ENCODE peak calls at places on chromosomes 7 and 10, in eight cellular contexts. One of them, this sample, is unnamed.

GRCh38 chr7:123433665-123434064 is 100.7 kb downstream of the IQUB start:
- DNase-seq in ovary: no peak
- DNase-seq in RWPE1: no peak
- DNase-seq in RWPE2: no peak
- DNase-seq in body of pancreas: no peak
- DNase-seq in AG04450: no peak
- DNase-seq in cardiac muscle cell: no peak
- DNase-seq in heart left ventricle: no peak
- DNase-seq in this sample: no peak

GRCh38 chr7:96833701-96834453 is 124.2 kb upstream of the SEM1 start:
- DNase-seq in RWPE2: no peak
- DNase-seq in heart left ventricle: no peak
- DNase-seq in body of pancreas: no peak
- DNase-seq in RWPE1: no peak
- DNase-seq in AG04450: no peak
- DNase-seq in cardiac muscle cell: peak; percentile 5
- DNase-seq in ovary: no peak
- DNase-seq in this sample: no peak

GRCh38 chr7:150756858-150757257 is 19.6 kb downstream of the GIMAP5 start:
- DNase-seq in ovary: no peak
- DNase-seq in body of pancreas: no peak
- DNase-seq in RWPE1: no peak
- DNase-seq in heart left ventricle: no peak
- DNase-seq in AG04450: no peak
- DNase-seq in RWPE2: no peak
- DNase-seq in cardiac muscle cell: peak; percentile 49
- DNase-seq in this sample: no peak

GRCh38 chr10:60944159-60944909 is at the start of gene RHOBTB1:
- DNase-seq in body of pancreas: peak; percentile 83
- DNase-seq in cardiac muscle cell: peak; percentile 88
- DNase-seq in heart left ventricle: peak; percentile 88
- DNase-seq in RWPE1: peak; percentile 42
- DNase-seq in RWPE2: peak; percentile 54
- DNase-seq in AG04450: no peak
- DNase-seq in ovary: peak; percentile 80
- DNase-seq in this sample: peak; percentile 87

GRCh38 chr7:34087892-34088891 is 182.9 kb downstream of the BMPER start:
- DNase-seq in AG04450: no peak
- DNase-seq in RWPE2: no peak
- DNase-seq in cardiac muscle cell: peak; percentile 57
- DNase-seq in RWPE1: no peak
- DNase-seq in body of pancreas: peak; percentile 25
- DNase-seq in ovary: no peak
- DNase-seq in heart left ventricle: no peak
- DNase-seq in this sample: no peak

GRCh38 chr7:148852272-148852671 is 31.8 kb downstream of the EZH2 start:
- DNase-seq in RWPE2: no peak
- DNase-seq in AG04450: no peak
- DNase-seq in RWPE1: no peak
- DNase-seq in ovary: no peak
- DNase-seq in body of pancreas: no peak
- DNase-seq in heart left ventricle: no peak
- DNase-seq in cardiac muscle cell: no peak
- DNase-seq in this sample: no peak

GRCh38 chr10:6473430-6473829 is 106.6 kb downstream of the PRKCQ start:
- DNase-seq in AG04450: no peak
- DNase-seq in RWPE1: no peak
- DNase-seq in cardiac muscle cell: no peak
- DNase-seq in ovary: no peak
- DNase-seq in RWPE2: no peak
- DNase-seq in heart left ventricle: no peak
- DNase-seq in body of pancreas: no peak
- DNase-seq in this sample: no peak

GRCh38 chr7:69640925-69641594 is 42.8 kb downstream of the AUTS2 start:
- DNase-seq in body of pancreas: no peak
- DNase-seq in RWPE2: no peak
- DNase-seq in AG04450: no peak
- DNase-seq in ovary: no peak
- DNase-seq in cardiac muscle cell: no peak
- DNase-seq in RWPE1: no peak
- DNase-seq in heart left ventricle: no peak
- DNase-seq in this sample: no peak

GRCh38 chr7:83366629-83367028 is 203.9 kb upstream of the PCLO start:
- DNase-seq in heart left ventricle: no peak
- DNase-seq in RWPE1: no peak
- DNase-seq in cardiac muscle cell: no peak
- DNase-seq in ovary: no peak
- DNase-seq in RWPE2: no peak
- DNase-seq in body of pancreas: no peak
- DNase-seq in AG04450: no peak
- DNase-seq in this sample: no peak

GRCh38 chr7:83362786-83363185 is 200.1 kb upstream of the PCLO start:
- DNase-seq in ovary: no peak
- DNase-seq in RWPE2: no peak
- DNase-seq in RWPE1: no peak
- DNase-seq in body of pancreas: no peak
- DNase-seq in heart left ventricle: no peak
- DNase-seq in cardiac muscle cell: no peak
- DNase-seq in AG04450: no peak
- DNase-seq in this sample: no peak

DNA sequence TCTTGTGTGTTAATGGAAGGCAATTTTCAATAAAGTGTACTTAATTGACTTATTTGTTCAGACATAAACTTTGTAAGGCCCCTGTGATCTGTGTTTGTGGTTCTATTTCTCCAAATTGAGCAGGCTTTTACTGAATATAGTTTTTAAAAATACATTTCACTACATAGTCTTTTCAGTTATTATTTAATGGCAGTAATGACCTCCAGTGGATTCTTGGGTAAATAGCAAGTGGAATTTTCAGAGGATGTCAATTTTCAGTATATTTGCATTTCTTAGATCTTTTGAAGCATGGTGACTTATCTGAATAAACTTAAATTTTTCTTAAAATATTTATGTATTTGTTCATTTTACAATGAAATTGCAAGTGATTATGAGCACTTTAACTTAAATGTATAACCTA is 203.1 kb upstream of the PCLO start:
- DNase-seq in heart left ventricle: no peak
- DNase-seq in RWPE1: no peak
- DNase-seq in ovary: no peak
- DNase-seq in cardiac muscle cell: no peak
- DNase-seq in RWPE2: no peak
- DNase-seq in AG04450: no peak
- DNase-seq in body of pancreas: no peak
- DNase-seq in this sample: no peak
- TF ChIP-seq CTCF in heart left ventricle: no peak
- TF ChIP-seq CTCF in RWPE1: peak; percentile 15
- TF ChIP-seq CTCF in ovary: no peak
- TF ChIP-seq CTCF in cardiac muscle cell: peak; percentile 30
- TF ChIP-seq CTCF in RWPE2: peak; percentile 8
- TF ChIP-seq CTCF in AG04450: peak; percentile 20
- TF ChIP-seq CTCF in body of pancreas: no peak
- TF ChIP-seq CTCF in this sample: no peak

GRCh38 chr7:76325811-76326210 is 23.3 kb downstream of the HSPB1 start:
- DNase-seq in AG04450: no peak
- DNase-seq in heart left ventricle: no peak
- DNase-seq in cardiac muscle cell: no peak
- DNase-seq in RWPE2: no peak
- DNase-seq in body of pancreas: no peak
- DNase-seq in ovary: no peak
- DNase-seq in RWPE1: no peak
- DNase-seq in this sample: no peak

GRCh38 chr7:76326646-76327233 is 24.3 kb downstream of the HSPB1 start:
- DNase-seq in AG04450: no peak
- DNase-seq in RWPE1: no peak
- DNase-seq in ovary: no peak
- DNase-seq in cardiac muscle cell: no peak
- DNase-seq in RWPE2: no peak
- DNase-seq in body of pancreas: no peak
- DNase-seq in heart left ventricle: no peak
- DNase-seq in this sample: no peak

GRCh38 chr7:76327610-76328009 is 25.1 kb downstream of the HSPB1 start:
- DNase-seq in RWPE2: no peak
- DNase-seq in heart left ventricle: no peak
- DNase-seq in RWPE1: no peak
- DNase-seq in ovary: no peak
- DNase-seq in body of pancreas: no peak
- DNase-seq in AG04450: no peak
- DNase-seq in cardiac muscle cell: no peak
- DNase-seq in this sample: no peak

GRCh38 chr7:76328390-76328789 is 25.9 kb downstream of the HSPB1 start:
- DNase-seq in AG04450: no peak
- DNase-seq in RWPE1: no peak
- DNase-seq in heart left ventricle: no peak
- DNase-seq in cardiac muscle cell: no peak
- DNase-seq in RWPE2: no peak
- DNase-seq in ovary: peak; percentile 19
- DNase-seq in body of pancreas: no peak
- DNase-seq in this sample: no peak

DNA sequence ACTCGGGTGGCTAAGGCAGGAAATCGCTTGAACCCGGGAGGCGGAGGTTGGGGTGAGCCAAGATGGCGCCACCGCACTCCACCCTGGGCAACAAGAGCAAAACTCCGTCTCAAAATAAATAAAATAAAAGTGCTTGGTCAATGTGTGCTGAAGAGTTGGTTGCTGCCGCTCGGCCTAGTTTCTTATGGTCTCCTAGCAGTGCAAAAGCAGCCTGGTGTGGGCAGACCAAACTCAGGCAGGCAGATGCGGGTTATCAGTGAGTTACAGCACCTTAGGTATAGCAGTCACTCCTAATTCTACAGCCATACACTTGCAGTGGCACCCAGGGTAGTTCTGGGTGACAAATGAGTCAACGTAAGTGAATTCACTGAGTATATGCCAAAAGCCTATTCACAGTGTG is 22.6 kb downstream of the HSPB1 start:
- DNase-seq in AG04450: no peak
- DNase-seq in RWPE2: no peak
- DNase-seq in RWPE1: no peak
- DNase-seq in cardiac muscle cell: no peak
- DNase-seq in heart left ventricle: no peak
- DNase-seq in ovary: no peak
- DNase-seq in body of pancreas: no peak
- DNase-seq in this sample: no peak
- H3K27ac ChIP-seq in AG04450: no peak overlapping the region
- H3K27ac ChIP-seq in RWPE2: no peak overlapping the region
- H3K27ac ChIP-seq in RWPE1: peak overlapping the region; percentile 46
- H3K27ac ChIP-seq in cardiac muscle cell: no peak overlapping the region
- H3K27ac ChIP-seq in heart left ventricle: peak overlapping the region; percentile 4
- H3K27ac ChIP-seq in ovary: no peak overlapping the region
- H3K27ac ChIP-seq in body of pancreas: no peak overlapping the region
- H3K27ac ChIP-seq in this sample: peak overlapping the region; percentile 97

GRCh38 chr10:116689096-116689495 is 53.3 kb downstream of the HSPA12A start:
- DNase-seq in AG04450: no peak
- DNase-seq in RWPE1: no peak
- DNase-seq in cardiac muscle cell: no peak
- DNase-seq in ovary: no peak
- DNase-seq in RWPE2: no peak
- DNase-seq in body of pancreas: no peak
- DNase-seq in heart left ventricle: no peak
- DNase-seq in this sample: no peak

GRCh38 chr10:116691079-116691398 is 51.3 kb downstream of the HSPA12A start:
- DNase-seq in ovary: peak; percentile 73
- DNase-seq in AG04450: no peak
- DNase-seq in cardiac muscle cell: peak; percentile 26
- DNase-seq in RWPE1: no peak
- DNase-seq in heart left ventricle: no peak
- DNase-seq in RWPE2: no peak
- DNase-seq in body of pancreas: no peak
- DNase-seq in this sample: no peak

GRCh38 chr10:116689744-116690143 is 52.6 kb downstream of the HSPA12A start:
- DNase-seq in RWPE1: no peak
- DNase-seq in heart left ventricle: no peak
- DNase-seq in cardiac muscle cell: no peak
- DNase-seq in body of pancreas: no peak
- DNase-seq in AG04450: no peak
- DNase-seq in ovary: no peak
- DNase-seq in RWPE2: no peak
- DNase-seq in this sample: no peak

GRCh38 chr10:116691544-116692126 is 50.7 kb downstream of the HSPA12A start:
- DNase-seq in RWPE2: no peak
- DNase-seq in cardiac muscle cell: no peak
- DNase-seq in AG04450: no peak
- DNase-seq in heart left ventricle: no peak
- DNase-seq in RWPE1: no peak
- DNase-seq in body of pancreas: no peak
- DNase-seq in ovary: peak; percentile 79
- DNase-seq in this sample: no peak

DNA sequence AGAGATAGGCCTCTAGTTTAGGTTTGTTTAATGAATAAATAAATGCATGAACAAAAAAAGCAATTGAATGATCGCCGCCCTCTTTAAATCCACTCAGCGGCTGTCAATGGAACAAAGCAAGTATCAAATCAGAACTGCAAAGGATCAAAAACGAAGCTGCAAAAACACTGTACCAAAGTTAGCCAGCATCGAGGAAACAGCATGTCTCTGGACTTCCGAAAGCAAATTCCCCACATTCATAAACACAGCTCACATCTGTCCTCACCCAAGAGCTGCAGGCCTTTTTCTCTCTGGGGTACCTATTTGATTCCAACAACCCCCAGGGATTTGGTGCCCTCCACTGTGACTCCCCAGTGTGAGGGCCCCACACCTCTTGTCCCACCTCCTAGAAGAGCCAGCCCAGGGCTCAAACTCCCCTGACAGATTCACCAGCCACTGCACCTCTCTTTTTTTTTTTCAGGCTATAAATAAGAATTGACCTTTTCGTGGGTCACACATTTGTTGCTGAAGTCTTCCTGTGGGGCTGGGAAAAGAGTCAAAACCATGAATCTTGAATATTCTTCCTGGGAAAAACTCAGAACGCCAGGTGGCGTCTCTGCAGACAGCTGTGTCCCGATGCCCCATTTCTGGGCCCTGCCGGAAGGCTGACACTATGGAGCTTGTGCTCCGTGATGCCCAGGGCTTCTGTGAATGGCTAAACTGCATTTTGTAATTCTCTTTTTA is 51.8 kb downstream of the HSPA12A start:
- DNase-seq in RWPE1: no peak
- DNase-seq in heart left ventricle: peak; percentile 54
- DNase-seq in body of pancreas: peak; percentile 29
- DNase-seq in RWPE2: no peak
- DNase-seq in AG04450: no peak
- DNase-seq in cardiac muscle cell: peak; percentile 37
- DNase-seq in ovary: no peak
- DNase-seq in this sample: no peak
- TF ChIP-seq CTCF in RWPE1: peak; percentile 15
- TF ChIP-seq CTCF in heart left ventricle: peak; percentile 21
- TF ChIP-seq CTCF in body of pancreas: no peak
- TF ChIP-seq CTCF in RWPE2: peak; percentile 21
- TF ChIP-seq CTCF in AG04450: peak; percentile 47
- TF ChIP-seq CTCF in cardiac muscle cell: peak; percentile 31
- TF ChIP-seq CTCF in ovary: peak; percentile 59
- TF ChIP-seq CTCF in this sample: peak; percentile 13

GRCh38 chr7:30162133-30162532 is 27.3 kb downstream of the MTURN start:
- DNase-seq in cardiac muscle cell: no peak
- DNase-seq in AG04450: no peak
- DNase-seq in RWPE1: no peak
- DNase-seq in RWPE2: no peak
- DNase-seq in ovary: no peak
- DNase-seq in body of pancreas: no peak
- DNase-seq in heart left ventricle: no peak
- DNase-seq in this sample: no peak
- H3K27ac ChIP-seq in cardiac muscle cell: no peak overlapping the region
- H3K27ac ChIP-seq in AG04450: no peak overlapping the region
- H3K27ac ChIP-seq in RWPE1: no peak overlapping the region
- H3K27ac ChIP-seq in RWPE2: peak overlapping the region; percentile 94
- H3K27ac ChIP-seq in ovary: no peak overlapping the region
- H3K27ac ChIP-seq in body of pancreas: no peak overlapping the region
- H3K27ac ChIP-seq in heart left ventricle: no peak overlapping the region
- H3K27ac ChIP-seq in this sample: no peak overlapping the region